ENCODE peak calls at places on chromosomes 6 and 20, in four cellular contexts. V, X, T and R are unnamed samples.

GRCh38 chr6:163354779-163355431 is 59.6 kb upstream of the QKI start:
- DNase-seq in T (no peak), X (no peak), V (no peak), R (peak; percentile 82)

GRCh38 chr6:131995924-131996323 is 44.8 kb upstream of the CCN2 start:
- DNase-seq in T (no peak), X (no peak), V (no peak), R (peak; percentile 88)

GRCh38 chr6:139161169-139161568 is 26.3 kb downstream of the HECA start:
- DNase-seq in V (no peak), T (no peak), X (no peak), R (no peak)

GRCh38 chr6:154615483-154616025 is 105.1 kb upstream of the CNKSR3 start:
- DNase-seq in X (peak; percentile 91), T (peak; percentile 76), V (peak; percentile 95), R (peak; percentile 27)

GRCh38 chr6:106473807-106474206 is 113.3 kb downstream of the CRYBG1 start:
- DNase-seq in X (no peak), V (no peak), T (no peak), R (peak; percentile 12)

GRCh38 chr6:57177545-57178225 is 5.6 kb downstream of the BAG2 start:
- DNase-seq in X (peak; percentile 29), T (no peak), V (no peak), R (no peak)

GRCh38 chr6:124432632-124433031 is 529.6 kb upstream of the RNF217 start:
- DNase-seq in X (no peak), V (no peak), T (no peak), R (no peak)

GRCh38 chr6:127457444-127458064 is 1.6 kb downstream of the KIAA0408 start:
- DNase-seq in V (no peak), X (no peak), T (no peak), R (no peak)

GRCh38 chr6:81289229-81289628 is 463.3 kb downstream of the TENT5A start:
- DNase-seq in V (no peak), X (no peak), T (no peak), R (no peak)

GRCh38 chr20:37406010-37406998 is 60.4 kb downstream of the SRC start:
- DNase-seq in X (peak; percentile 47), T (peak; percentile 91), V (peak; percentile 45), R (peak; percentile 57)

GRCh38 chr6:91088515-91088914 is 501.6 kb upstream of the MAP3K7 start:
- DNase-seq in V (no peak), T (no peak), X (no peak), R (no peak)

GRCh38 chr6:124870611-124871201 is 91.5 kb upstream of the RNF217 start:
- DNase-seq in V (no peak), X (no peak), T (no peak), R (peak; percentile 46)

GRCh38 chr6:157726892-157727628 is 96.0 kb upstream of the SNX9 start:
- DNase-seq in V (no peak), X (no peak), T (no peak), R (peak; percentile 75)

GRCh38 chr6:37362101-37362823 is 8.5 kb downstream of the RNF8 start:
- DNase-seq in X (no peak), T (no peak), V (no peak), R (peak; percentile 49)

GRCh38 chr6:169109381-169109780 is 144.3 kb downstream of the THBS2 start:
- DNase-seq in T (no peak), V (no peak), X (no peak), R (no peak)

GRCh38 chr6:169800668-169801395 is 49.4 kb downstream of the ERMARD start:
- DNase-seq in V (peak; percentile 47), T (peak; percentile 69), X (peak; percentile 30), R (no peak)

GRCh38 chr6:14512246-14512645 is 394.7 kb downstream of the CD83 start:
- DNase-seq in T (no peak), V (no peak), X (no peak), R (no peak)

GRCh38 chr6:53579338-53579737 is 34.4 kb upstream of the GCLC start:
- DNase-seq in V (no peak), T (no peak), X (no peak), R (no peak)

GRCh38 chr20:51678041-51678697 is 90.0 kb downstream of the ATP9A start:
- DNase-seq in T (no peak), V (no peak), X (no peak), R (no peak)

GRCh38 chr6:145603424-145603833 is 131.9 kb downstream of the EPM2A start:
- DNase-seq in X (no peak), T (no peak), V (no peak), R (no peak)

GRCh38 chr6:17292600-17293133 is 11.5 kb downstream of the RBM24 start:
- DNase-seq in T (no peak), X (no peak), V (no peak), R (no peak)

GRCh38 chr20:4916991-4917881 is 84.1 kb downstream of the SLC23A2 start:
- DNase-seq in X (no peak), T (no peak), V (peak; percentile 42), R (no peak)

GRCh38 chr6:164114656-164115055 is 700.1 kb downstream of the QKI start:
- DNase-seq in V (no peak), X (no peak), T (no peak), R (no peak)

GRCh38 chr6:105991561-105992314 is 94.4 kb upstream of the PRDM1 start:
- DNase-seq in X (peak; percentile 55), V (peak; percentile 52), T (peak; percentile 49), R (peak; percentile 9)

GRCh38 chr20:51698252-51698651 is 69.9 kb downstream of the ATP9A start:
- DNase-seq in V (no peak), T (no peak), X (no peak), R (no peak)

GRCh38 chr20:9989066-9989724 is 45.6 kb upstream of the ANKEF1 start:
- DNase-seq in X (no peak), T (no peak), V (no peak), R (peak; percentile 33)

GRCh38 chr6:141552031-141552430 is 580.7 kb upstream of the GJE1 start:
- DNase-seq in X (no peak), T (no peak), V (no peak), R (no peak)

GRCh38 chr6:16146527-16146955 is 17.7 kb downstream of the MYLIP start:
- DNase-seq in T (no peak), X (no peak), V (peak; percentile 70), R (peak; percentile 93)

GRCh38 chr6:139841794-139842215 is 467.4 kb upstream of the CITED2 start:
- DNase-seq in V (no peak), T (no peak), X (no peak), R (no peak)

GRCh38 chr20:50169329-50169823 is 15.9 kb upstream of the PEDS1 start:
- DNase-seq in T (no peak), X (peak; percentile 89), V (peak; percentile 90), R (peak; percentile 90)

GRCh38 chr20:35791823-35792222 is 20.0 kb downstream of the PHF20 start:
- DNase-seq in X (no peak), T (no peak), V (no peak), R (no peak)

GRCh38 chr6:104789770-104790190 is 69.9 kb downstream of the HACE1 start:
- DNase-seq in V (no peak), T (no peak), X (no peak), R (peak; percentile 52)

DNA sequence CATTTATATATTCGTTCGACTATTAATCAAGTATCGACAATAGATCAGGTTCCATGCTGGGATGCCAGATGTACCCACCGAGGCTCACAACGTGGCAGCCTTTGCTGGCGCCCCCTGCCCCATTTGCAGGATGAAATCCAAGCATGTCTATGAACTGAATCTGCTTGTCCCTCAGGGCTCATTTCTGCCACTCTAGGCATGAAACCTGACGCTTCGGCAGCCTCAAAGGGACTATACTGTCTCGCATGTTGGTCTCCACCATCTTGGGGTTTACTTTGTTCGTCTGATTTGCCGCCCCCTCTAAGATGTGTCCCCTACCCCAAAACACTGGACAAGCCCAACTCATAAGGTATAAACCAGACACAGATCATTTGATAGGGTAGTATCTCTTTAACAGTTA is 36.7 kb downstream of the HUS1B start:
- DNase-seq in T (peak; percentile 46), V (no peak), X (no peak), R (no peak)
- TF ChIP-seq CTCF in T (no peak), V (no peak), X (no peak), R (no peak)

DNA sequence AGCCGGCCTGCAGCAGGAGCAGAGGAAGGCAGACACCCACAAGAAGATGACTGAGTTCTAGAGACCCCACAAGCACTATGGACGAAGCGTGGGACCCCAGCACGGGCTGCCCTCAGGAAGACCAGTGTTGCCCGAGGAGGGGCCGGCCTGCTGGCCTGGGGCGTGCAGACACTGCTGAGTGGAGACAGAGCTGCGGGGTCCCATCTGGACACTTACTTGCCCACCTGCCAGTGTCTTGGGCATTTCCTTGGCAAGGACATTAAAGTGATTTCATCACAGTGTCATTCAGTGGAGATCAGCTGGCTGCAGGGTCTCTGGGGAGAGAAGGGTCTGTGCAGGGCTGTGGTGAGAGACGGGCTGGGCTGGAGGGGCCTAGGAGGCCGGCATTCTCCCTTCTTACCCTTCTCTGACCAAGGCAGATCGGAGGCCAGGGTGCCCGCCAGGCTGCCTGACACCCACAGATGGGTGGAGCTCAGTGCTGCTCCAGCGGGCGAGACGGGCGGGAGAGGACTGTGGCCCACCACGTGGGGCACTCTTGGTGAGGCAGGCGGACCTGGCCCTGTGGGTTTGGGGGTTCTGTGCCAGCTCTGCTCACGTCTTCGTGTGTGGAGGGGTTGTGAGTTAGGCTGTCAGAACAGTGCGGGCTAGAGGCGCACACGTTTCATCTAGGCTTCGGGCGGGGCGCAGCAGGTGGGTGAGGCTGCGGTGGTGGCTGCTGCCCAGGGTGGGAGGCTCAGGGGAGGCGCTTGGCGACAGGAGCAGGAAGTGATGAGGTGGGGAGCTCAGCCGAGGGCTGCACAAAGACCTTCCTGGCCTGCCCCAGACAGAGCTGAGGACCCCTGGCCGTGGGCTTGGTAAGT is at the start of gene LIME1:
- DNase-seq in X (peak; percentile 83), V (peak; percentile 71), T (peak; percentile 84), R (no peak)
- TF ChIP-seq POLR2A in X (peak; percentile 16), V (no peak), T (no peak), R (no peak)

DNA sequence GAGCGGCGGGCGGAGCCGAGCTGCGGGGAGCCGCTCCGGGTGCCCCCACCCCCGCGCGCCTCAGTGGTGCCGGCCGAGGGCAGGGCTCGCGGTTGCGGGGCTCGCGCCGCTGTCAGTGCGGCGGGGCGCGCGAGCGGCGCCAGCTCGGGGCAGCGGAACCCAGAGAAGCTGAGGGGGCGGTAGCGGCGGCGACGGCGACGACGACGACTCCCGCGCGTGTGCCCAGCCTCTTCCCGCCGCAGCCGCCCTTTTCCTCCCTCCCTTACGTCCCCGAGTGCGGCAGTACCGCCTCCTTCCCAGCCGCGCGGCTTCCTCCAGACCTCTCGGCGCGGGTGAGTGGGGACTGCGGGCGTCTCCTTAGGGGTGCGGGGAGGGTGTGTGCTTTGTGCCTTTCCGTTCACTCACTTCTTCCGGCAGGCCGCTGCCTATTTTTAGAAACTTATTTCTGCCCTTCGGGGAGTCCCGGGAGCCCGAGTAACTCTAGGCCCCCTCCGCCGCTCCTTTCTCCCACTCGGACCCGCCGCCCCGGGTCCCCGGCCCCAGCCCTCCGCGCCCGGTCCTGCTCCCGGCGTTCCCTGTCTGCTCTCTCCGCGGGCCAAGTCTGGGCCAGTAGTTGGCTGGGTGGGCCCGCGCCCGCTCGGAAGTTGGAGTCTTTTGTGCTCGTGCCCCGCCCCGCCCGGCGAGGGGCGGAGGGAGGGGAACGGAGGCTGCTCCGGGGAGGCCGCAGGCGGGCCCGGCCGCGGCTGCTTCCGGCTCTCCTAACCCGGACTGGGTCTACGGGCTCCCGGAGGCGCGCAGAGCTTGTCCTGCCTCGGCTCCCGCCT is at the start of gene RALY:
- DNase-seq in V (peak; percentile 89), T (peak; percentile 97), X (peak; percentile 89), R (peak; percentile 78)
- TF ChIP-seq POLR2AphosphoS5 in V (peak; percentile 31), T (peak; percentile 80), X (peak; percentile 96), R (peak; percentile 93)

GRCh38 chr6:93418448-93419303 is 683 bp downstream of the EPHA7 start:
- DNase-seq in T (peak; percentile 87), V (no peak), X (peak; percentile 18), R (peak; percentile 47)
- TF ChIP-seq CTCF in T (no peak), V (no peak), X (no peak), R (no peak)